ENCODE peak calls at places on chromosomes 7 and 10, in four cellular contexts. J is tibial artery, K is GM23248, A is endothelial cell of umbilical vein. H is an unnamed sample.

GRCh38 chr7:2959828-2960599 is 83.7 kb downstream of the CARD11 start:
- DNase-seq in J (peak; percentile 5), K (no peak), A (no peak), H (no peak)

GRCh38 chr7:143362126-143362961 is at the start of gene FAM131B:
- DNase-seq in J (no peak), K (peak; percentile 52), A (no peak), H (peak; percentile 19)

GRCh38 chr10:33126118-33126517 is 168.1 kb upstream of the ITGB1 start:
- DNase-seq in J (no peak), K (no peak), A (peak; percentile 58), H (no peak)

GRCh38 chr7:108001759-108002725 is 919 bp downstream of the LAMB1 start:
- DNase-seq in J (no peak), K (peak; percentile 79), A (no peak), H (peak; percentile 78)

GRCh38 chr7:111527545-111527944 is 34.7 kb downstream of the IMMP2L start:
- DNase-seq in J (no peak), K (no peak), A (no peak), H (no peak)

GRCh38 chr7:45890902-45891461 is 2.7 kb downstream of the IGFBP1 start:
- DNase-seq in J (no peak), K (peak; percentile 63), A (peak; percentile 62), H (peak; percentile 52)

GRCh38 chr10:103790580-103790979 is 64.8 kb downstream of the SH3PXD2A start:
- DNase-seq in J (no peak), K (no peak), A (no peak), H (no peak)

GRCh38 chr10:3775671-3776551 is 9.1 kb downstream of the KLF6 start:
- DNase-seq in J (no peak), K (peak; percentile 71), A (peak; percentile 65), H (no peak)

GRCh38 chr10:43123361-43124093 is 14.7 kb upstream of the CSGALNACT2 start:
- DNase-seq in J (peak; percentile 55), K (no peak), A (no peak), H (no peak)

GRCh38 chr10:63829020-63829419 is 307.8 kb downstream of the REEP3 start:
- DNase-seq in J (no peak), K (no peak), A (no peak), H (no peak)

GRCh38 chr7:945147-945555 is 9.3 kb downstream of the ADAP1 start:
- DNase-seq in J (peak; percentile 61), K (no peak), A (no peak), H (no peak)

GRCh38 chr10:92688927-92689662 is 660 bp upstream of the HHEX start:
- DNase-seq in J (peak; percentile 75), K (peak; percentile 45), A (peak; percentile 67), H (peak; percentile 14)

GRCh38 chr10:98855403-98856189 is 380.1 kb downstream of the HPSE2 start:
- DNase-seq in J (no peak), K (no peak), A (no peak), H (no peak)

GRCh38 chr10:98852686-98853085 is 383.0 kb downstream of the HPSE2 start:
- DNase-seq in J (no peak), K (peak; percentile 2), A (no peak), H (peak; percentile 1)

GRCh38 chr10:98861962-98862361 is 373.7 kb downstream of the HPSE2 start:
- DNase-seq in J (no peak), K (no peak), A (no peak), H (no peak)

DNA sequence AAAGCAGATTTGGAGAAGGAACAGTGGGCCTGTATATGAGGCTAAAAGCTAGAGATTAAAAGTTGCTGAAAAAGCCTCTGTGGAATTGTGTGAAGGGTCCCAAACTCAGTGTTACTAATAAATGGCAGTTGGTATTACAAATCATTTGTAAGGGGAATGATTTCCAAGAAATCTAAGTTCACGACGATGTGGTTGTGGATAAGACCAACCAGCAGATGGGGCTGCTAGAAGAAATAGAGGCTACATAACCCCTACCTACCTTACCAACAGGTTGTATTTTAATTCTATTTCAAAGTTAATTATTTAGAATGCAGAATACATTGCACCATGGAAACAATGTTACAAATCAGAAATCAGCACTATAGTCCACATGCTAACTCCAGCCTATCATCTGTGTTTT is 377.1 kb downstream of the HPSE2 start:
- DNase-seq in J (no peak), K (no peak), A (no peak), H (peak; percentile 4)
- H3K27ac ChIP-seq in J (no peak overlapping the region), K (no peak overlapping the region), A (no peak overlapping the region), H (no peak overlapping the region)

GRCh38 chr7:48083114-48083830 is 5.8 kb upstream of the UPP1 start:
- DNase-seq in J (no peak), K (peak; percentile 29), A (no peak), H (no peak)
- H3K27ac ChIP-seq in J (peak overlapping the region; percentile 88), K (no peak overlapping the region), A (no peak overlapping the region), H (no peak overlapping the region)

GRCh38 chr7:78071821-78072590 is 273.4 kb downstream of the PHTF2 start:
- DNase-seq in J (no peak), K (no peak), A (no peak), H (no peak)
- H3K27ac ChIP-seq in J (no peak overlapping the region), K (no peak overlapping the region), A (no peak overlapping the region), H (no peak overlapping the region)

DNA sequence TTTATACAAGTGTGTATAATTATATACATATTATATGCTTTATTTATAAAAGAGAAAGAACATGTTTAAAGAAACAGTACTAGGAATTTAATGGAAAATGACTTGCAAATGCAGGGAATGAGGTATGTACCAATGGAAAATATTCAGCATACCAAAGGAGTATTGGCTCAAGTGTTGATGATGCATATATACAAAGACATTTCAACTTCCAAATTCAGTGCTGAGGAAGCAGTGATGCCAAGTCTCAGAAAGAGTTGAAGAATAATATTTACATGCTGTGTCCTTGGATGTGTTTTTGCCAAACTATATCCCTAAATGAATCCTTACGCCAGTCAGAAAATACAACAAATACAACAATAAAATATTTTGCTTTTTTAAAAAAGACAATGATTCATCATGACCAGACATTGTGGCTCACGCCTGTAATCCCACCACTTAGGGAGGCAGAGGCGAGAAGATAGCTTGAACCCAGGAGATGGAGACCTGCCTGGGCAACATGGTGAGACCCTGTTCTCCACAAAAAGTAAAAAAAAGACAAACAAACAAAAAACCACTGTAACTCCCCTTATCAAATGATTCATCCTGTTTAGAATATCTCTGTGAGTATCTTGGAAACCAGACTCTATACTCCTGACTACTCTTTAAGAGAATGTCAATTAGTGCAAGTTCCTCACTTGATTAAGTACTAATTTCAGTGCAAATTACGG is 157.2 kb downstream of the CHRM2 start:
- DNase-seq in J (no peak), K (peak; percentile 76), A (no peak), H (no peak)
- H3K27ac ChIP-seq in J (no peak overlapping the region), K (peak overlapping the region; percentile 47), A (no peak overlapping the region), H (no peak overlapping the region)

DNA sequence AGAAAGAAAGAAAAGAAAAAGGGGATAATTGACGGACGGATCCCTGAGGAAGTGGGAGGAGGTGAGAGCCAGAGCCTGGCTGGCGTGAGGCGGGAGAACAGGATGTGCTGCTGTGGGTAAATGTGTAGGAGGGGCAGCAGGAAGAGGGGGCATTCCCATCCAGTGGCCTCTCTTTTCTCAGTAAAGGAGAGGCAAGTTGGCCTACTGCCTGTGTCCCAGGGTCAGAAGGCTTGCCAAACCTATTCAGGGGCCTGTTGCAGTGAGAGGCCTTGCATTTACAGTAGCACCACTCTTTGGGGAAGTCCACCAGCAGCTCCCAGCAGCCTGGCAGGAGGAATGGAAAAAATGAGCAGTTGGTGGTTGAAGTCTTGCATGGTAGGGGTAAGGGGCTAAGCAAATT is 26.6 kb upstream of the ASCC1 start:
- DNase-seq in J (peak; percentile 93), K (peak; percentile 22), A (peak; percentile 82), H (no peak)
- H3K27ac ChIP-seq in J (peak overlapping the region; percentile 91), K (no peak overlapping the region), A (peak overlapping the region; percentile 15), H (no peak overlapping the region)

DNA sequence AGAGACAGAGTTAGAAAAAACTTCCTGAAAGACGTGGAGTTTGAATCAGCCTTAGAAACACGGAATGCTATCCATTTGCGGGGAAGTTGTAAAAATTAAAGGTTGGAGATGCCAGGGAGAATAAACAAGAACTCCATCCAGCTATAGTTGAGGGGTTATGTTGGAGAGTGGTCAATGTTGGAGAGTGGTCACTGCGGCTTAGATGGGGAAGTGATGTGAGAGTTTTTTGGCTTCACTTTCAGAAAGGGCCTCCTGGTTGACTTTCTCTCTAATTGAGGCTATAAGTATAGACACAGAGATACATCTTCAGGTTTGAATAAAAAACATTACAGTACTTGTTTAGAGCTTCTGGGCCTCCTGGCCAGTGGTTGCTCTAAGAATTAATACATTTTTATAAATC is 675 bp downstream of the CC2D2B start:
- DNase-seq in J (no peak), K (no peak), A (no peak), H (no peak)
- H3K27ac ChIP-seq in J (peak overlapping the region; percentile 89), K (no peak overlapping the region), A (no peak overlapping the region), H (no peak overlapping the region)

DNA sequence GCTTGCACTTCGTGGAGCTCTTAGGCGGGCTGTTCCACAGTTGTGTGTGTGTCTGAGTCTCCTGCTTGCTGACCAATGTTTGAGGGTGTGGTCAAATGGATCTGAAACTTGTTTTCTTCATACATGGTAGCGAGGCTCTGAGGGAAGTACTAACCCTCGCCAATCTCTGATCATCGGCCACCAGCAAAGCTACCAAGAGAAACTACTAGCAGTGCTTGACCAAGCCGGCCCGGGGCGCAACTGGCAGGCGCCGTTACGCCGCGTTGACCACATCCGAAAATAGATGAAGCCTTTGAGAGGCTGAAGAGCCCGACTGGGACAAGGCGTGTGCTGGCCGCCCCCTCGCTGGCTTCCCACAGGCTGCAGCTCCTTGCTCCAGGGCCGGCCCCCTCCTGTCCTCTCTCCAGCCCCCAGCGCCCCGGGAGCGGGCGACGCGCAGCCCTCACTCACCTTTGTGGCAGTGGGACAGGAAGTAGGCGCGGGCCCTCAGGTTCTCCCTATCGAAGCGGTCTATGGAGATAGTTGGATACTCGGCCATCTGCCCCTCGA is 370 bp downstream of the DCLRE1C start:
- DNase-seq in J (no peak), K (peak; percentile 83), A (peak; percentile 62), H (peak; percentile 36)
- H3K27ac ChIP-seq in J (peak overlapping the region; percentile 86), K (peak overlapping the region; percentile 91), A (peak overlapping the region; percentile 79), H (peak overlapping the region; percentile 51)

DNA sequence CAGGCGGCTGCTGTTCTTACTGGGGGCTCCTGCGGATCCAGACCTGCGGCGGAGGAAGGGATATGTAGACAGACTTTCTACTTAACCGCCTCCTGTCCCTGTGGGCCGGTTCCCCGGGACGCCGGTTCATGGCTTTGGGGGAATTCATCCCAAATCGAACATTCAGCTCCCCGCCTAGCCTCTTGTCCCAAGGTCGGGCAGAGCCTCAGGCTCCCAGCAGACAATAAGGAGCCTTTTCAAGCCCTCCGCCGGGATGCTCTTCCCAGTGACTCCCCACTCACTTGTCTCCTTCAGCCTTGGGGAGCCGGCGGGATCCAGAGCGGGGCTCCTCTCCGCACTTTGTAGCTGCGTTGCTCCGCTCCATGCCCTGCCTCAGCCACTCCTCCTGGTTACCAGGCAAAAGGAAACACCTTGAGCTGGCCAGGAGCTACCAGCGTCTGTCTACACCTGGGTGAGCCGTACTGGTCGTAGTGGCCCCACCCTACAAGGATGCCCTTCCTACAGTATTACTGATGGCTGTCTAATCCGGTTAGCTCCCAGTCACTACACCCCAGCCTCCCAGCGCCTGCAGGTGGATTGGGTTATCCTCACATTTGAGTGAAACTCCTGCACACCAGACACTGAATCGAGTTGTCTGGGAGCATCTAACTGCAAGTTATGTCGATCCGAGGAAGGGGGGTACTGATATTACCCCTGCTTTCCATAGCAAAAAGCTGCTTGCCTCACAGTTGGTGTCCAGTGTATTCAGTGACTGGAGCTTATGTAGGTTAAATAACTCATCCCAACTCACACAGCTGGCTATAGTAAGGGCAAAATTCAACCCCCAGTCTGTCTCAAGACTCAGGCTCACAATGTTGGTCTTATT is at the start of gene C10orf95:
- DNase-seq in J (no peak), K (peak; percentile 42), A (no peak), H (peak; percentile 39)
- H3K27ac ChIP-seq in J (peak within 1 kb of the TSS; percentile 81), K (no peak within 1 kb of the TSS), A (no peak within 1 kb of the TSS), H (peak within 1 kb of the TSS; percentile 82)

DNA sequence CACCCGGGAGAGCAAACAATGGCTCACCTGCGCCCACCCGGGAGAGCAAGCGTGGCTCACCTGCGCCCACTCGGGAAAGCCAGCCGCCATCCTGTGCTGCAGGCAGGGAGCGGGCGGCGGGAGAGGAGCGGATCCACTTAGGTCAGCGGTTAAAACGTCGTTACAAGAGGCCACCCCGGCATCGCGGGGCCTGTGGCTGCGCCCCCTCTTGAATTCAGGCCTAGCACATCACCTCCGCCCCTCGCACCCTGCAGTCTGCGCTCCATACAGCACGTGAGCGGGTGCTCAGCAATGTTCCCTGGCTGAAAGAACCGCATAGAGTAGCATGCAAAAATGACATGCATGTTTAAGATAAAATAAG is 521 bp upstream of the FIGNL1 start:
- DNase-seq in J (peak; percentile 67), K (peak; percentile 17), A (no peak), H (no peak)
- H3K27ac ChIP-seq in J (peak overlapping the region; percentile 64), K (no peak overlapping the region), A (peak overlapping the region; percentile 66), H (peak overlapping the region; percentile 89)

H was measured in A673.